ENCODE peak calls at places on chromosome 20, in seven cellular contexts. One of them, this sample, is unnamed.
A peak's percentile ranks its signal among the peaks of the same experiment; 100 is the strongest.

GRCh38 chr20:45782890-45783289 is 8.8 kb downstream of the WFDC3 start:
- DNase-seq in left ventricle myocardium inferior: no peak
- DNase-seq in CD4-positive, alpha-beta T cell: no peak
- DNase-seq in CD8-positive, alpha-beta memory T cell: peak; percentile 51
- DNase-seq in prostate gland: no peak
- DNase-seq in adrenal gland: no peak
- DNase-seq in GM23248: peak; percentile 22
- DNase-seq in this sample: no peak

GRCh38 chr20:40564997-40565680 is 123.9 kb downstream of the MAFB start:
- DNase-seq in CD4-positive, alpha-beta T cell: no peak
- DNase-seq in adrenal gland: peak; percentile 39
- DNase-seq in prostate gland: no peak
- DNase-seq in CD8-positive, alpha-beta memory T cell: no peak
- DNase-seq in GM23248: peak; percentile 81
- DNase-seq in left ventricle myocardium inferior: no peak
- DNase-seq in this sample: no peak

GRCh38 chr20:22453244-22454080 is 130.9 kb downstream of the FOXA2 start:
- DNase-seq in CD4-positive, alpha-beta T cell: no peak
- DNase-seq in left ventricle myocardium inferior: no peak
- DNase-seq in prostate gland: no peak
- DNase-seq in CD8-positive, alpha-beta memory T cell: no peak
- DNase-seq in adrenal gland: no peak
- DNase-seq in GM23248: peak; percentile 49
- DNase-seq in this sample: no peak

GRCh38 chr20:20547221-20547875 is 165.1 kb downstream of the RALGAPA2 start:
- DNase-seq in prostate gland: no peak
- DNase-seq in adrenal gland: no peak
- DNase-seq in GM23248: peak; percentile 5
- DNase-seq in CD8-positive, alpha-beta memory T cell: no peak
- DNase-seq in left ventricle myocardium inferior: no peak
- DNase-seq in CD4-positive, alpha-beta T cell: no peak
- DNase-seq in this sample: no peak

GRCh38 chr20:15673206-15673605 is 900.0 kb downstream of the KIF16B start:
- DNase-seq in adrenal gland: no peak
- DNase-seq in CD8-positive, alpha-beta memory T cell: no peak
- DNase-seq in left ventricle myocardium inferior: no peak
- DNase-seq in CD4-positive, alpha-beta T cell: no peak
- DNase-seq in GM23248: peak; percentile 80
- DNase-seq in prostate gland: no peak
- DNase-seq in this sample: no peak

GRCh38 chr20:19889011-19889953 is 127.9 kb upstream of the NAA20 start:
- DNase-seq in adrenal gland: peak; percentile 54
- DNase-seq in left ventricle myocardium inferior: peak; percentile 56
- DNase-seq in CD4-positive, alpha-beta T cell: no peak
- DNase-seq in prostate gland: peak; percentile 34
- DNase-seq in GM23248: peak; percentile 81
- DNase-seq in CD8-positive, alpha-beta memory T cell: no peak
- DNase-seq in this sample: no peak

GRCh38 chr20:7650481-7650880 is 289.8 kb downstream of the HAO1 start:
- DNase-seq in CD4-positive, alpha-beta T cell: no peak
- DNase-seq in CD8-positive, alpha-beta memory T cell: no peak
- DNase-seq in left ventricle myocardium inferior: no peak
- DNase-seq in prostate gland: no peak
- DNase-seq in adrenal gland: no peak
- DNase-seq in GM23248: peak; percentile 78
- DNase-seq in this sample: no peak

GRCh38 chr20:63830821-63831593 is at the start of gene ZBTB46:
- DNase-seq in GM23248: peak; percentile 75
- DNase-seq in prostate gland: peak; percentile 31
- DNase-seq in CD4-positive, alpha-beta T cell: no peak
- DNase-seq in left ventricle myocardium inferior: peak; percentile 79
- DNase-seq in CD8-positive, alpha-beta memory T cell: no peak
- DNase-seq in adrenal gland: no peak
- DNase-seq in this sample: no peak

GRCh38 chr20:18750735-18751134 is 62.8 kb upstream of the SCP2D1 start:
- DNase-seq in left ventricle myocardium inferior: no peak
- DNase-seq in CD4-positive, alpha-beta T cell: no peak
- DNase-seq in prostate gland: no peak
- DNase-seq in CD8-positive, alpha-beta memory T cell: no peak
- DNase-seq in adrenal gland: no peak
- DNase-seq in GM23248: no peak
- DNase-seq in this sample: no peak

GRCh38 chr20:62165762-62166399 is 16.9 kb upstream of the MTG2 start:
- DNase-seq in GM23248: no peak
- DNase-seq in CD8-positive, alpha-beta memory T cell: no peak
- DNase-seq in CD4-positive, alpha-beta T cell: no peak
- DNase-seq in left ventricle myocardium inferior: peak; percentile 52
- DNase-seq in adrenal gland: no peak
- DNase-seq in prostate gland: no peak
- DNase-seq in this sample: no peak

GRCh38 chr20:62587757-62588402 is 54.4 kb upstream of the SLCO4A1 start:
- DNase-seq in GM23248: peak; percentile 61
- DNase-seq in prostate gland: no peak
- DNase-seq in CD8-positive, alpha-beta memory T cell: no peak
- DNase-seq in left ventricle myocardium inferior: no peak
- DNase-seq in CD4-positive, alpha-beta T cell: no peak
- DNase-seq in adrenal gland: peak; percentile 68
- DNase-seq in this sample: no peak

GRCh38 chr20:17614176-17614811 is 44.4 kb downstream of the DSTN start:
- DNase-seq in GM23248: peak; percentile 61
- DNase-seq in CD8-positive, alpha-beta memory T cell: peak; percentile 44
- DNase-seq in left ventricle myocardium inferior: peak; percentile 87
- DNase-seq in adrenal gland: peak; percentile 60
- DNase-seq in CD4-positive, alpha-beta T cell: no peak
- DNase-seq in prostate gland: peak; percentile 70
- DNase-seq in this sample: no peak

GRCh38 chr20:36313936-36314335 is 7.8 kb downstream of the DLGAP4 start:
- DNase-seq in adrenal gland: no peak
- DNase-seq in GM23248: no peak
- DNase-seq in CD4-positive, alpha-beta T cell: no peak
- DNase-seq in prostate gland: no peak
- DNase-seq in CD8-positive, alpha-beta memory T cell: no peak
- DNase-seq in left ventricle myocardium inferior: no peak
- DNase-seq in this sample: no peak

GRCh38 chr20:20292472-20292871 is 75.4 kb upstream of the INSM1 start:
- DNase-seq in adrenal gland: no peak
- DNase-seq in left ventricle myocardium inferior: no peak
- DNase-seq in CD8-positive, alpha-beta memory T cell: no peak
- DNase-seq in CD4-positive, alpha-beta T cell: no peak
- DNase-seq in GM23248: no peak
- DNase-seq in prostate gland: no peak
- DNase-seq in this sample: no peak

GRCh38 chr20:17620371-17621228 is 50.7 kb downstream of the DSTN start:
- DNase-seq in GM23248: no peak
- DNase-seq in prostate gland: no peak
- DNase-seq in left ventricle myocardium inferior: no peak
- DNase-seq in CD4-positive, alpha-beta T cell: peak; percentile 27
- DNase-seq in adrenal gland: peak; percentile 13
- DNase-seq in CD8-positive, alpha-beta memory T cell: peak; percentile 36
- DNase-seq in this sample: no peak

GRCh38 chr20:34458631-34459030 is 57.6 kb upstream of the DYNLRB1 start:
- DNase-seq in left ventricle myocardium inferior: no peak
- DNase-seq in GM23248: no peak
- DNase-seq in prostate gland: no peak
- DNase-seq in CD4-positive, alpha-beta T cell: no peak
- DNase-seq in CD8-positive, alpha-beta memory T cell: no peak
- DNase-seq in adrenal gland: no peak
- DNase-seq in this sample: no peak

GRCh38 chr20:49380245-49380875 is 102.1 kb downstream of the KCNB1 start:
- DNase-seq in GM23248: no peak
- DNase-seq in adrenal gland: no peak
- DNase-seq in CD4-positive, alpha-beta T cell: no peak
- DNase-seq in left ventricle myocardium inferior: no peak
- DNase-seq in prostate gland: no peak
- DNase-seq in CD8-positive, alpha-beta memory T cell: no peak
- DNase-seq in this sample: no peak

GRCh38 chr20:11980263-11980662 is 62.6 kb downstream of the BTBD3 start:
- DNase-seq in CD8-positive, alpha-beta memory T cell: no peak
- DNase-seq in GM23248: no peak
- DNase-seq in prostate gland: no peak
- DNase-seq in left ventricle myocardium inferior: no peak
- DNase-seq in CD4-positive, alpha-beta T cell: no peak
- DNase-seq in adrenal gland: no peak
- DNase-seq in this sample: no peak

GRCh38 chr20:20953738-20954657 is 152.2 kb downstream of the LINC00237 start:
- DNase-seq in GM23248: no peak
- DNase-seq in prostate gland: no peak
- DNase-seq in adrenal gland: no peak
- DNase-seq in left ventricle myocardium inferior: no peak
- DNase-seq in CD8-positive, alpha-beta memory T cell: no peak
- DNase-seq in CD4-positive, alpha-beta T cell: no peak
- DNase-seq in this sample: no peak

GRCh38 chr20:39829713-39830112 is 859.3 kb downstream of the MAFB start:
- DNase-seq in adrenal gland: no peak
- DNase-seq in GM23248: no peak
- DNase-seq in CD4-positive, alpha-beta T cell: no peak
- DNase-seq in left ventricle myocardium inferior: no peak
- DNase-seq in CD8-positive, alpha-beta memory T cell: no peak
- DNase-seq in prostate gland: no peak
- DNase-seq in this sample: no peak

GRCh38 chr20:22775671-22776139 is 191.3 kb upstream of the FOXA2 start:
- DNase-seq in GM23248: peak; percentile 36
- DNase-seq in prostate gland: no peak
- DNase-seq in left ventricle myocardium inferior: no peak
- DNase-seq in CD8-positive, alpha-beta memory T cell: no peak
- DNase-seq in CD4-positive, alpha-beta T cell: no peak
- DNase-seq in adrenal gland: no peak
- DNase-seq in this sample: no peak

GRCh38 chr20:47181056-47181862 is 175.2 kb downstream of the ZMYND8 start:
- DNase-seq in CD8-positive, alpha-beta memory T cell: no peak
- DNase-seq in GM23248: peak; percentile 86
- DNase-seq in CD4-positive, alpha-beta T cell: no peak
- DNase-seq in prostate gland: peak; percentile 17
- DNase-seq in adrenal gland: no peak
- DNase-seq in left ventricle myocardium inferior: no peak
- DNase-seq in this sample: no peak

GRCh38 chr20:33687370-33687915 is 1.3 kb upstream of the E2F1 start:
- DNase-seq in left ventricle myocardium inferior: no peak
- DNase-seq in adrenal gland: no peak
- DNase-seq in prostate gland: no peak
- DNase-seq in GM23248: peak; percentile 22
- DNase-seq in CD4-positive, alpha-beta T cell: no peak
- DNase-seq in CD8-positive, alpha-beta memory T cell: no peak
- DNase-seq in this sample: no peak

GRCh38 chr20:45459606-45460005 is 9.9 kb upstream of the WFDC2 start:
- DNase-seq in adrenal gland: no peak
- DNase-seq in CD8-positive, alpha-beta memory T cell: no peak
- DNase-seq in CD4-positive, alpha-beta T cell: no peak
- DNase-seq in GM23248: peak; percentile 18
- DNase-seq in left ventricle myocardium inferior: no peak
- DNase-seq in prostate gland: no peak
- DNase-seq in this sample: no peak

GRCh38 chr20:34324541-34324940 is 21.4 kb upstream of the AHCY start:
- DNase-seq in CD4-positive, alpha-beta T cell: no peak
- DNase-seq in left ventricle myocardium inferior: no peak
- DNase-seq in prostate gland: no peak
- DNase-seq in GM23248: no peak
- DNase-seq in adrenal gland: no peak
- DNase-seq in CD8-positive, alpha-beta memory T cell: no peak
- DNase-seq in this sample: no peak

GRCh38 chr20:45341939-45342862 is 6.0 kb downstream of the SDC4 start:
- DNase-seq in GM23248: peak; percentile 76
- DNase-seq in prostate gland: peak; percentile 86
- DNase-seq in CD4-positive, alpha-beta T cell: no peak
- DNase-seq in CD8-positive, alpha-beta memory T cell: no peak
- DNase-seq in left ventricle myocardium inferior: peak; percentile 73
- DNase-seq in adrenal gland: peak; percentile 95
- DNase-seq in this sample: no peak

GRCh38 chr20:24934101-24934661 is 14.9 kb upstream of the CST7 start:
- DNase-seq in GM23248: no peak
- DNase-seq in adrenal gland: no peak
- DNase-seq in prostate gland: no peak
- DNase-seq in CD8-positive, alpha-beta memory T cell: no peak
- DNase-seq in left ventricle myocardium inferior: no peak
- DNase-seq in CD4-positive, alpha-beta T cell: no peak
- DNase-seq in this sample: no peak
- H3K27ac ChIP-seq in GM23248: no peak overlapping the region
- H3K27ac ChIP-seq in adrenal gland: no peak overlapping the region
- H3K27ac ChIP-seq in prostate gland: no peak overlapping the region
- H3K27ac ChIP-seq in CD8-positive, alpha-beta memory T cell: no peak overlapping the region
- H3K27ac ChIP-seq in left ventricle myocardium inferior: no peak overlapping the region
- H3K27ac ChIP-seq in CD4-positive, alpha-beta T cell: no peak overlapping the region
- H3K27ac ChIP-seq in this sample: no peak overlapping the region

GRCh38 chr20:10659651-10660601 is 13.9 kb downstream of the JAG1 start:
- DNase-seq in adrenal gland: no peak
- DNase-seq in CD8-positive, alpha-beta memory T cell: no peak
- DNase-seq in left ventricle myocardium inferior: no peak
- DNase-seq in CD4-positive, alpha-beta T cell: no peak
- DNase-seq in GM23248: no peak
- DNase-seq in prostate gland: no peak
- DNase-seq in this sample: no peak
- H3K27ac ChIP-seq in adrenal gland: peak overlapping the region; percentile 84
- H3K27ac ChIP-seq in CD8-positive, alpha-beta memory T cell: no peak overlapping the region
- H3K27ac ChIP-seq in left ventricle myocardium inferior: peak overlapping the region; percentile 32
- H3K27ac ChIP-seq in CD4-positive, alpha-beta T cell: no peak overlapping the region
- H3K27ac ChIP-seq in GM23248: no peak overlapping the region
- H3K27ac ChIP-seq in prostate gland: peak overlapping the region; percentile 68
- H3K27ac ChIP-seq in this sample: no peak overlapping the region

GRCh38 chr20:51594999-51595532 is 52.5 kb upstream of the NFATC2 start:
- DNase-seq in left ventricle myocardium inferior: peak; percentile 84
- DNase-seq in CD4-positive, alpha-beta T cell: peak; percentile 79
- DNase-seq in CD8-positive, alpha-beta memory T cell: peak; percentile 82
- DNase-seq in GM23248: peak; percentile 94
- DNase-seq in prostate gland: peak; percentile 87
- DNase-seq in adrenal gland: peak; percentile 91
- DNase-seq in this sample: peak; percentile 78
- H3K27ac ChIP-seq in left ventricle myocardium inferior: peak overlapping the region; percentile 24
- H3K27ac ChIP-seq in CD4-positive, alpha-beta T cell: no peak overlapping the region
- H3K27ac ChIP-seq in CD8-positive, alpha-beta memory T cell: no peak overlapping the region
- H3K27ac ChIP-seq in GM23248: no peak overlapping the region
- H3K27ac ChIP-seq in prostate gland: peak overlapping the region; percentile 46
- H3K27ac ChIP-seq in adrenal gland: no peak overlapping the region
- H3K27ac ChIP-seq in this sample: no peak overlapping the region

GRCh38 chr20:50561379-50562078 is 51.3 kb downstream of the PTPN1 start:
- DNase-seq in CD8-positive, alpha-beta memory T cell: no peak
- DNase-seq in left ventricle myocardium inferior: no peak
- DNase-seq in GM23248: peak; percentile 96
- DNase-seq in CD4-positive, alpha-beta T cell: no peak
- DNase-seq in prostate gland: no peak
- DNase-seq in adrenal gland: peak; percentile 71
- DNase-seq in this sample: no peak

GRCh38 chr20:50562262-50562701 is 52.1 kb downstream of the PTPN1 start:
- DNase-seq in adrenal gland: no peak
- DNase-seq in prostate gland: no peak
- DNase-seq in GM23248: no peak
- DNase-seq in left ventricle myocardium inferior: no peak
- DNase-seq in CD4-positive, alpha-beta T cell: no peak
- DNase-seq in CD8-positive, alpha-beta memory T cell: no peak
- DNase-seq in this sample: no peak

GRCh38 chr20:50559856-50560623 is 49.9 kb downstream of the PTPN1 start:
- DNase-seq in left ventricle myocardium inferior: no peak
- DNase-seq in adrenal gland: no peak
- DNase-seq in prostate gland: no peak
- DNase-seq in CD8-positive, alpha-beta memory T cell: no peak
- DNase-seq in CD4-positive, alpha-beta T cell: no peak
- DNase-seq in GM23248: no peak
- DNase-seq in this sample: no peak

GRCh38 chr20:50559149-50559548 is 49.0 kb downstream of the PTPN1 start:
- DNase-seq in prostate gland: no peak
- DNase-seq in CD4-positive, alpha-beta T cell: no peak
- DNase-seq in GM23248: peak; percentile 26
- DNase-seq in adrenal gland: no peak
- DNase-seq in CD8-positive, alpha-beta memory T cell: no peak
- DNase-seq in left ventricle myocardium inferior: no peak
- DNase-seq in this sample: no peak

GRCh38 chr20:50560867-50561266 is 50.7 kb downstream of the PTPN1 start:
- DNase-seq in CD4-positive, alpha-beta T cell: no peak
- DNase-seq in prostate gland: no peak
- DNase-seq in CD8-positive, alpha-beta memory T cell: no peak
- DNase-seq in left ventricle myocardium inferior: no peak
- DNase-seq in adrenal gland: no peak
- DNase-seq in GM23248: no peak
- DNase-seq in this sample: no peak
- H3K27ac ChIP-seq in CD4-positive, alpha-beta T cell: no peak overlapping the region
- H3K27ac ChIP-seq in prostate gland: peak overlapping the region; percentile 26
- H3K27ac ChIP-seq in CD8-positive, alpha-beta memory T cell: no peak overlapping the region
- H3K27ac ChIP-seq in left ventricle myocardium inferior: no peak overlapping the region
- H3K27ac ChIP-seq in adrenal gland: peak overlapping the region; percentile 94
- H3K27ac ChIP-seq in GM23248: peak overlapping the region; percentile 80
- H3K27ac ChIP-seq in this sample: no peak overlapping the region